ENCODE peak calls at places on chromosomes 13 and 19, in seven cellular contexts. Q is neural progenitor cell, D is A673, N is GM12878, L is bronchial epithelial cell, R is AG04450, V is tibial nerve. I is an unnamed sample.

GRCh38 chr13:36882829-36883390 is 37.1 kb downstream of the SMAD9 start:
- DNase-seq in L (no peak), N (no peak), D (no peak), V (no peak), Q (no peak), R (no peak), I (no peak)

GRCh38 chr13:50527612-50528509 is 315.6 kb downstream of the DLEU7 start:
- DNase-seq in V (no peak), N (no peak), Q (no peak), D (no peak), L (peak; percentile 38), R (no peak), I (no peak)

GRCh38 chr13:32195713-32196112 is 119.5 kb downstream of the ZAR1L start:
- DNase-seq in L (no peak), N (no peak), R (no peak), D (no peak), V (no peak), Q (no peak), I (no peak)

GRCh38 chr13:101258071-101258470 is 158.2 kb downstream of the NALCN start:
- DNase-seq in V (no peak), N (peak; percentile 66), R (no peak), Q (peak; percentile 19), L (peak; percentile 64), D (peak; percentile 97), I (peak; percentile 12)

GRCh38 chr19:27964165-27964564 is 1248.8 kb downstream of the UQCRFS1 start:
- DNase-seq in D (no peak), V (no peak), Q (no peak), L (no peak), N (no peak), R (no peak), I (no peak)

GRCh38 chr13:95471960-95472359 is 80.6 kb upstream of the CLDN10 start:
- DNase-seq in D (no peak), Q (no peak), L (no peak), N (no peak), V (no peak), R (no peak), I (no peak)

GRCh38 chr19:21202865-21203494 is 61.1 kb downstream of the ZNF431 start:
- DNase-seq in Q (peak; percentile 65), N (peak; percentile 3), R (no peak), D (peak; percentile 57), L (peak; percentile 37), V (no peak), I (no peak)

GRCh38 chr19:51357952-51358351 is 8.2 kb downstream of the ETFB start:
- DNase-seq in R (no peak), Q (no peak), N (no peak), L (no peak), V (no peak), D (no peak), I (no peak)

GRCh38 chr13:104532131-104532530 is 1465.9 kb upstream of the SLC10A2 start:
- DNase-seq in V (no peak), D (no peak), R (no peak), Q (no peak), L (no peak), N (no peak), I (no peak)

GRCh38 chr13:94323746-94324408 is 155.6 kb downstream of the DCT start:
- DNase-seq in R (no peak), V (no peak), N (no peak), L (no peak), D (peak; percentile 58), Q (no peak), I (peak; percentile 43)

GRCh38 chr13:99862243-99862642 is 109.3 kb downstream of the ZIC5 start:
- DNase-seq in Q (no peak), V (no peak), L (no peak), N (no peak), D (no peak), R (no peak), I (no peak)

GRCh38 chr13:36431204-36432105 is 840 bp upstream of the CCNA1 start:
- DNase-seq in D (peak; percentile 33), N (no peak), Q (peak; percentile 46), R (no peak), V (no peak), L (no peak), I (no peak)

GRCh38 chr19:29002336-29002735 is 210.6 kb downstream of the UQCRFS1 start:
- DNase-seq in N (no peak), V (no peak), Q (no peak), D (no peak), R (no peak), L (no peak), I (no peak)

GRCh38 chr13:19961924-19962323 is 3.4 kb downstream of the ZMYM2 start:
- DNase-seq in Q (no peak), L (peak; percentile 34), D (no peak), R (no peak), N (no peak), V (no peak), I (no peak)

GRCh38 chr13:31044658-31045620 is 112.5 kb downstream of the TEX26 start:
- DNase-seq in D (peak; percentile 49), R (no peak), N (peak; percentile 21), Q (no peak), V (no peak), L (no peak), I (no peak)

GRCh38 chr13:113585828-113586355 is 1.3 kb downstream of the TFDP1 start:
- DNase-seq in L (no peak), D (no peak), N (no peak), V (no peak), Q (no peak), R (no peak), I (no peak)

GRCh38 chr19:30719189-30719990 is 347.2 kb downstream of the ZNF536 start:
- DNase-seq in R (no peak), L (no peak), V (peak; percentile 28), Q (peak; percentile 66), N (no peak), D (peak; percentile 67), I (no peak)

DNA sequence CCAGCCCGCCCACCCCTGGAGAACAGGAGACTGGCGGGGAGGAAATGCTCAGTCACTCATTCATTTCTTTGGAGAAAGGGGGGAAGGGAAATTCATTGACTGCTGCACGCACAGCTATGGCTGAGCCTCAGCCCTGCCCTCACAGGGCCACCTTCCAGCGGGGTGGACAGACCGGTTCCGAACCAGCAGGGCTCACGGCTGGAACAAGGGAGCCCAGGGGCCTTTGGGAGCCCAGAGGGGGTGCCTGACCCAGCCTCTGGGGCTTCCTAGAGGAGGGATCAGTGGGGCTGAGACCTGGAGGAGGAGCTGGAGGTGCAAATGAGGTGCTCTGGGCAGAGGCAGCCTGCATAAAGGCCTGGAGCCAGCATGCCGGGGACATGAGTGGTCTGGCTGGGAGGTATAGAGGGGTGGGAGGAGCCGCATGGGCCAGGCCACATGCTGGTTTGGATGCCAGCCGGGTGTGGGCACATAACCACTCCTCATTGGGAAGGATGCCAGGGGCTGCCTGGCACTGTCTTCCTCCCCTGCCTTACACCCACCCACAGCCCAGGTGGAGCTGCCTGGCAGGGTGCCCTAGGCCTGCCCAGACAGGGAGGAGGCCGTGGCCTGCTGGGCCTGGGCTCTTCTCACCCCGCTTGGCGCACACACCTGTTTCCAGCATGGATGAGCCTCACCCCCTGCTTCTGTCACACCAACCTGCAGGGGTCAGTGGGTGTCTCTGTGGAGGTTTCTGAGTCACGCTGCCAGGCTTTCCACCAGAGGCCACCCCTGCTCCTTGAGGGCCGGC is 26.9 kb downstream of the PPP5C start:
- DNase-seq in Q (peak; percentile 70), N (no peak), L (peak; percentile 98), D (peak; percentile 72), R (no peak), V (no peak), I (no peak)
- TF ChIP-seq CTCF in Q (no peak), N (no peak), L (no peak), D (peak; percentile 8), R (no peak), V (no peak), I (no peak)

DNA sequence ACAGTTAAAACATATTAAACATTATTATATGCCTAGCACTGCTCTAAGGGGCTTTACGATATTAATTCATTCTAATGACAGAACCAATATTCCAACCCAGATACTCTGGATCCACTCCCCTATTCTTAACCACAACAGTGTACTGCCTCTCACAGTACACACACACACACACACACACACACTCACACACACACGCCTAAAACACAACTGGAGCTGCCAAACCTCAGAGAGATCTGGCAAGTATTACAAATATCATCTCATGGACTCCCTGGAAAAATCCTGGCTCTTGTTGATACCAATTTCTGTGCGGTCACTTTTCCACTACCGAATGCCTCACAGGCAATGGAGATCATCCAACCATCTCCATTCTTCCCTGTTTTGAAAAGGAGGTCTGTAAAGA is 1.3 kb downstream of the ZNF780A start:
- DNase-seq in Q (no peak), V (no peak), R (no peak), L (no peak), D (no peak), N (no peak), I (no peak)
- H3K4me3 ChIP-seq in Q (peak overlapping the region; percentile 85), V (peak overlapping the region; percentile 66), R (peak overlapping the region; percentile 96), L (peak overlapping the region; percentile 96), D (peak overlapping the region; percentile 74), N (peak overlapping the region; percentile 95), I (peak overlapping the region; percentile 98)

GRCh38 chr19:10830941-10831779 is 4.9 kb downstream of the TMED1 start:
- DNase-seq in L (no peak), D (no peak), V (no peak), R (no peak), Q (no peak), N (no peak), I (no peak)

GRCh38 chr19:10830370-10830769 is 5.6 kb downstream of the TMED1 start:
- DNase-seq in N (no peak), Q (no peak), V (no peak), R (no peak), D (no peak), L (no peak), I (no peak)

GRCh38 chr19:10826846-10827245 is 9.2 kb downstream of the TMED1 start:
- DNase-seq in N (no peak), L (no peak), D (no peak), R (no peak), Q (no peak), V (no peak), I (no peak)

GRCh38 chr19:10829967-10830366 is 6.0 kb downstream of the TMED1 start:
- DNase-seq in N (no peak), V (no peak), L (no peak), D (no peak), R (no peak), Q (no peak), I (no peak)

DNA sequence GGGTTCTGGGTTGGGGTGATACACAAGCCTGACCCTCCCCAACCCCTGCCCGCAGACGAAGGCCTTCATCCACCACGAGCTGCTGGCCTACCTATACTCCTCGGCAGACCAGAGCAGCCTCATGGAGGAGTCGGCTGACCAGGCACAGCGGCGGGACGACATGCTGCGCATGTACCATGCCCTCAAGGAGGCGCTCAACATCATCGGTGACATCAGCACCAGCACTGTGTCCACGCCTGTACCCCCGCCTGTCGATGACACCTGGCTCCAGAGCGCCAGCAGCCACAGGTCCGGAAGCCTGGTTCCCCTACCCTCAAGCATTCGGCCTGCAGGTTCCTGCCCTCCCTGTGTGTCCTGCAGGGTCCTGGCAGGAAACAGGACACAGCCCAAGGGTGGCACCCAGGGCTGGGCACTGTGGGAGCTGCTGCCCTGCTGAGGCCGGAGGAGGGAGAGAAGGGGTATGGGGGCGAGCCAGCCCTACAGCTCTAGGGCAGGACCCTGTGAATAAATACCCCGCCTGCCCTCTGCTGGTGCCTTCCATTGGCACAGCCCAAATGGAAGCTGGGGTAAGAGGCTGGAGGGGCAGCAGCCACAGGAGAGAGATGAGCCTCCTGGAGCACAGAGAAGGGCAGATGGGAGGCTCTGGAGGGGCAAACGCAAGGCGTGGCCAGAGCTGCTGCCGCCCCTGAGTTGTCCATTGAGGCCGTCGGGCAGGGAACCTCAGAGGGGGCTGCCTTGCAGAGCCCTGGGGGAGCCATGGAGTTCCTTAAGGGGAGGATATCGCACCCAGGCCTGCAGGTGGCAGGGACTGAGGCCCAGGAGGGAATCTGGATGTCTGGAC is 6.8 kb downstream of the TMED1 start:
- DNase-seq in Q (peak; percentile 27), N (no peak), L (no peak), D (no peak), V (no peak), R (no peak), I (no peak)
- TF ChIP-seq CTCF in Q (peak; percentile 9), N (peak; percentile 36), L (no peak), D (peak; percentile 31), V (no peak), R (peak; percentile 10), I (peak; percentile 4)

GRCh38 chr19:35558400-35559280 is 4.8 kb downstream of the ATP4A start:
- DNase-seq in R (no peak), N (no peak), L (no peak), V (no peak), D (no peak), Q (no peak), I (no peak)
- H3K4me3 ChIP-seq in R (peak overlapping the region; percentile 55), N (peak overlapping the region; percentile 36), L (no peak overlapping the region), V (no peak overlapping the region), D (peak overlapping the region; percentile 47), Q (peak overlapping the region; percentile 54), I (no peak overlapping the region)